ENCODE peak calls at places on chromosomes 16 and 17, in four cellular contexts. E, O, J and W are unnamed samples.

GRCh38 chr17:9402590-9403199 is 172.9 kb downstream of the STX8 start:
- DNase-seq in O (no peak), J (no peak), E (no peak), W (no peak)

GRCh38 chr16:1470543-1471251 is 4.1 kb downstream of the CLCN7 start:
- DNase-seq in E (no peak), J (no peak), O (peak; percentile 46), W (peak; percentile 86)

GRCh38 chr16:2815299-2815771 is 1.7 kb upstream of the PRSS21 start:
- DNase-seq in E (no peak), J (no peak), O (no peak), W (no peak)

GRCh38 chr17:4442582-4442981 is 8.8 kb downstream of the SPNS3 start:
- DNase-seq in E (no peak), O (no peak), J (no peak), W (no peak)

GRCh38 chr16:4087099-4087885 is 28.9 kb downstream of the ADCY9 start:
- DNase-seq in E (no peak), O (no peak), J (no peak), W (no peak)

GRCh38 chr16:720507-720989 is 398 bp upstream of the ANTKMT start:
- DNase-seq in E (peak; percentile 70), O (peak; percentile 63), J (no peak), W (peak; percentile 61)

GRCh38 chr16:71311553-71312158 is 22.5 kb upstream of the CMTR2 start:
- DNase-seq in J (no peak), E (no peak), O (peak; percentile 51), W (no peak)

GRCh38 chr17:75625813-75626486 is 7.3 kb upstream of the SMIM5 start:
- DNase-seq in E (peak; percentile 88), O (peak; percentile 79), J (no peak), W (no peak)

GRCh38 chr16:48556913-48557351 is 53.0 kb downstream of the N4BP1 start:
- DNase-seq in E (no peak), J (peak; percentile 40), O (no peak), W (no peak)

GRCh38 chr16:369866-370436 is 387 bp downstream of the MRPL28 start:
- DNase-seq in J (no peak), O (no peak), E (no peak), W (no peak)

GRCh38 chr16:80014241-80014939 is 413.9 kb upstream of the MAF start:
- DNase-seq in E (no peak), J (no peak), O (no peak), W (no peak)

GRCh38 chr17:4072487-4073157 is 70.2 kb downstream of the ZZEF1 start:
- DNase-seq in J (no peak), E (no peak), O (no peak), W (no peak)

GRCh38 chr16:8878523-8878911 is 3.6 kb upstream of the LITAFD start:
- DNase-seq in O (no peak), J (no peak), E (no peak), W (no peak)

GRCh38 chr17:3959295-3959899 is 4.8 kb downstream of the ATP2A3 start:
- DNase-seq in O (peak; percentile 53), E (no peak), J (no peak), W (no peak)

GRCh38 chr17:31559647-31560501 is 168.4 kb downstream of the RAB11FIP4 start:
- DNase-seq in J (no peak), E (no peak), O (no peak), W (no peak)

GRCh38 chr17:80474933-80475915 is 1.2 kb downstream of the NPTX1 start:
- DNase-seq in O (no peak), E (no peak), J (no peak), W (no peak)

GRCh38 chr17:55570360-55570759 is 59.1 kb upstream of the SMIM36 start:
- DNase-seq in O (no peak), J (no peak), E (no peak), W (no peak)

GRCh38 chr16:1300664-1301476 is 8.6 kb upstream of the UBE2I start:
- DNase-seq in J (no peak), O (peak; percentile 82), E (peak; percentile 91), W (peak; percentile 58)

GRCh38 chr17:55582910-55583309 is 71.7 kb upstream of the SMIM36 start:
- DNase-seq in O (no peak), J (no peak), E (no peak), W (no peak)

GRCh38 chr17:73933871-73934270 is 269.6 kb upstream of the RPL38 start:
- DNase-seq in J (no peak), E (no peak), O (no peak), W (no peak)

GRCh38 chr17:73293031-73293430 is 18.8 kb downstream of the CDC42EP4 start:
- DNase-seq in J (no peak), O (no peak), E (no peak), W (no peak)

GRCh38 chr16:70396209-70396904 is 42.5 kb downstream of the ST3GAL2 start:
- DNase-seq in E (no peak), O (peak; percentile 67), J (no peak), W (peak; percentile 40)

GRCh38 chr16:88963583-88963982 is 13.4 kb downstream of the CBFA2T3 start:
- DNase-seq in O (no peak), J (no peak), E (no peak), W (no peak)

GRCh38 chr16:14011006-14011405 is 60.1 kb upstream of the MRTFB start:
- DNase-seq in J (no peak), O (no peak), E (no peak), W (no peak)

GRCh38 chr17:77437017-77437416 is 296.2 kb downstream of the SEC14L1 start:
- DNase-seq in O (no peak), E (no peak), J (no peak), W (peak; percentile 88)

GRCh38 chr16:49590166-49590871 is 216.7 kb downstream of the C16orf78 start:
- DNase-seq in O (no peak), E (no peak), J (no peak), W (no peak)

GRCh38 chr17:64627797-64628196 is 34.3 kb downstream of the SMURF2 start:
- DNase-seq in J (no peak), E (no peak), O (no peak), W (no peak)

GRCh38 chr16:74477226-74477625 is 55.9 kb upstream of the CLEC18B start:
- DNase-seq in J (no peak), E (no peak), O (no peak), W (no peak)

GRCh38 chr16:4597174-4597573 is 17.5 kb downstream of the UBALD1 start:
- DNase-seq in J (no peak), E (no peak), O (no peak), W (no peak)

GRCh38 chr17:4433515-4434031 is at the start of gene SPNS3:
- DNase-seq in E (no peak), O (no peak), J (no peak), W (peak; percentile 95)

GRCh38 chr17:38421224-38421841 is 6.9 kb upstream of the ARHGAP23 start:
- DNase-seq in J (no peak), O (no peak), E (no peak), W (no peak)

GRCh38 chr16:84841787-84842300 is 22.1 kb downstream of the CRISPLD2 start:
- DNase-seq in E (no peak), J (no peak), O (no peak), W (no peak)

GRCh38 chr16:84895016-84895415 is 75.2 kb downstream of the CRISPLD2 start:
- DNase-seq in J (no peak), O (no peak), E (no peak), W (no peak)

GRCh38 chr17:82238562-82239201 is 9.8 kb downstream of the SLC16A3 start:
- DNase-seq in J (no peak), O (peak; percentile 67), E (no peak), W (peak; percentile 97)

GRCh38 chr17:77528516-77529327 is 388.0 kb downstream of the SEC14L1 start:
- DNase-seq in E (no peak), J (no peak), O (no peak), W (no peak)

GRCh38 chr17:56213031-56213430 is 59.8 kb downstream of the ANKFN1 start:
- DNase-seq in E (no peak), O (no peak), J (no peak), W (no peak)

GRCh38 chr17:38591759-38592241 is 14.0 kb downstream of the SRCIN1 start:
- DNase-seq in J (no peak), E (no peak), O (no peak), W (peak; percentile 83)

GRCh38 chr17:20095366-20096080 is 86.4 kb downstream of the SPECC1 start:
- DNase-seq in O (no peak), E (no peak), J (no peak), W (no peak)

GRCh38 chr17:33294994-33295393 is 1.9 kb upstream of the ASIC2 start:
- DNase-seq in J (no peak), O (no peak), E (no peak), W (no peak)

GRCh38 chr17:33291248-33292183 is 1.6 kb downstream of the ASIC2 start:
- DNase-seq in E (peak; percentile 14), O (peak; percentile 16), J (no peak), W (peak; percentile 14)

GRCh38 chr17:33292981-33293867 is at the start of gene ASIC2:
- DNase-seq in E (peak; percentile 14), O (peak; percentile 24), J (no peak), W (no peak)

GRCh38 chr17:33290156-33290697 is 2.9 kb downstream of the ASIC2 start:
- DNase-seq in J (no peak), O (no peak), E (no peak), W (no peak)

GRCh38 chr17:33292184-33292980 is 713 bp downstream of the ASIC2 start:
- DNase-seq in J (no peak), E (peak; percentile 24), O (peak; percentile 27), W (no peak)
- TF ChIP-seq SPI1 in J (no peak), E (no peak), O (no peak), W (no peak)

GRCh38 chr16:35908942-35909341 is 2449.5 kb downstream of the TP53TG3F start:
- DNase-seq in E (no peak), J (no peak), O (peak; percentile 16), W (peak; percentile 3)
- TF ChIP-seq SPI1 in E (no peak), J (no peak), O (no peak), W (no peak)

DNA sequence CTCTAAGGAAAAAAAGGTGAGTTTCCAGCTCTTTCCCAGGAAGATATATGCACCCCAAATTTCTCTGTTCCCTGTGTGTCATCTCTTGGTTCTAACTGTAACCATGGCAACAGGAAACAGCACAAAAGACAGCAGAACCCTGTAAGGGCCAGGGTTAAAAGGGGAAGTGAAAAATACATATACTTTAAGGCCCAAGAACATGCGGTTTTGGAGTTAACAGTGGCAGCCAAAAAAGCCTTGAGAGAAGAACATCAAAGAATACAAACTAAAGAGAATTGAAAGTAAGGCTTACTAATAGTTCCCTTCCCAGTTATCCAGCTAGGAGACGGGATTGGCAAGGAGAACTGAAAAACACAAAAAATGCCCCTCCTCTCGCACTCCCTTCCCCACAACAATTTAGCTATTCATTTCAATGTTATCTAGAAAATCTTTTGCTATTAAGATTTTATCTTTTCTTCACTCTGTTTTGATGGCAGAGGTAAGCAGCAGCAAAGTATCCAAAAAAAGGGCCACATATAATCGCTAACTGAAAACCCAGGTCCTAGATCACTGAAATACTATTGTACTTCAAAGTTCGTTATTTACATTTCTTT is 1.5 kb downstream of the SPOP start:
- DNase-seq in E (peak; percentile 68), J (peak; percentile 85), O (peak; percentile 37), W (peak; percentile 85)
- TF ChIP-seq SPI1 in E (peak; percentile 99), J (peak; percentile 100), O (peak; percentile 99), W (peak; percentile 100)

GRCh38 chr16:83818276-83818675 is 10.5 kb downstream of the HSBP1 start:
- DNase-seq in E (no peak), O (no peak), J (no peak), W (no peak)

GRCh38 chr16:83817022-83817421 is 9.2 kb downstream of the HSBP1 start:
- DNase-seq in O (no peak), E (no peak), J (no peak), W (no peak)

GRCh38 chr16:83810906-83811305 is 3.1 kb downstream of the HSBP1 start:
- DNase-seq in O (no peak), J (no peak), E (no peak), W (no peak)

GRCh38 chr16:83814654-83814985 is 6.8 kb downstream of the HSBP1 start:
- DNase-seq in O (no peak), J (no peak), E (no peak), W (no peak)

GRCh38 chr16:83813818-83814653 is 6.3 kb downstream of the HSBP1 start:
- DNase-seq in E (no peak), J (no peak), O (no peak), W (no peak)
- TF ChIP-seq SPI1 in E (no peak), J (no peak), O (no peak), W (peak; percentile 43)